ENCODE peak calls at places on chromosomes 6 and 20, in ten cellular contexts. K is left ventricle myocardium inferior; B is NCI-H1048; D is fibroblast of the aortic adventitia; E is sigmoid colon; U is NCI-H2029; H is OCI-LY7; J is activated CD8-positive, alpha-beta T cell treated with anti-CD3 and anti-CD28 coated beads, Interleukin-2, amount 10 ng/mL, durations not matched to agents 7 days and 5 days; V is HT-29; L is amygdala. Z is an unnamed sample.

GRCh38 chr6:138815797-138816528 is 20.1 kb downstream of the ECT2L start:
- DNase-seq in K (no peak), B (peak), D (peak), E (no peak), U (no peak), H (peak), J (peak), V (peak), L (no peak), Z (peak)

GRCh38 chr6:31776961-31777666 is at the start of gene VWA7:
- DNase-seq in K (peak), B (no peak), D (peak), E (no peak), U (peak), H (no peak), J (peak), V (peak), L (no peak), Z (peak)

GRCh38 chr6:73375216-73375615 is 5.5 kb upstream of the OOEP start:
- DNase-seq in K (no peak), B (no peak), D (no peak), E (no peak), U (no peak), H (no peak), J (no peak), V (no peak), L (no peak), Z (no peak)

GRCh38 chr6:4606016-4606415 is 170.2 kb upstream of the CDYL start:
- DNase-seq in K (no peak), B (no peak), D (no peak), E (no peak), U (no peak), H (no peak), J (no peak), V (no peak), L (no peak), Z (no peak)

GRCh38 chr6:5997420-5998093 is 9.2 kb downstream of the NRN1 start:
- DNase-seq in K (no peak), B (no peak), D (no peak), E (no peak), U (peak), H (peak), J (no peak), V (no peak), L (no peak), Z (no peak)

GRCh38 chr6:159169193-159169555 is at the start of gene FNDC1:
- DNase-seq in K (peak), B (no peak), D (no peak), E (no peak), U (no peak), H (peak), J (peak), V (no peak), L (no peak), Z (no peak)

GRCh38 chr20:19453369-19453768 is 240.9 kb downstream of the SLC24A3 start:
- DNase-seq in K (no peak), B (no peak), D (no peak), E (no peak), U (no peak), H (no peak), J (no peak), V (no peak), L (no peak), Z (no peak)

GRCh38 chr20:51412333-51412761 is 130.2 kb downstream of the NFATC2 start:
- DNase-seq in K (peak), B (no peak), D (peak), E (peak), U (no peak), H (no peak), J (no peak), V (no peak), L (no peak), Z (no peak)

GRCh38 chr6:118718903-118719302 is 67.5 kb upstream of the CEP85L start:
- DNase-seq in K (no peak), B (no peak), D (no peak), E (no peak), U (no peak), H (no peak), J (no peak), V (no peak), L (no peak), Z (no peak)

GRCh38 chr6:108730556-108731228 is 117.5 kb upstream of the ARMC2 start:
- DNase-seq in K (no peak), B (no peak), D (no peak), E (no peak), U (no peak), H (no peak), J (no peak), V (no peak), L (no peak), Z (no peak)

GRCh38 chr6:125931733-125932450 is 24.7 kb upstream of the HINT3 start:
- DNase-seq in K (no peak), B (no peak), D (no peak), E (no peak), U (no peak), H (no peak), J (no peak), V (no peak), L (no peak), Z (no peak)

GRCh38 chr20:11182715-11183114 is 508.9 kb upstream of the JAG1 start:
- DNase-seq in K (no peak), B (no peak), D (peak), E (no peak), U (no peak), H (no peak), J (no peak), V (no peak), L (no peak), Z (peak)

GRCh38 chr6:131914234-131914633 is 36.9 kb downstream of the CCN2 start:
- DNase-seq in K (no peak), B (no peak), D (no peak), E (no peak), U (no peak), H (no peak), J (no peak), V (no peak), L (no peak), Z (peak)

GRCh38 chr20:31987744-31988143 is 19.8 kb downstream of the XKR7 start:
- DNase-seq in K (no peak), B (no peak), D (no peak), E (no peak), U (no peak), H (no peak), J (no peak), V (peak), L (no peak), Z (peak)

GRCh38 chr20:47922280-47922675 is 137.0 kb upstream of the SULF2 start:
- DNase-seq in K (no peak), B (no peak), D (no peak), E (no peak), U (no peak), H (no peak), J (no peak), V (peak), L (no peak), Z (peak)

GRCh38 chr20:36754656-36755222 is 8.8 kb upstream of the NDRG3 start:
- DNase-seq in K (no peak), B (no peak), D (peak), E (peak), U (peak), H (peak), J (peak), V (peak), L (peak), Z (peak)

Z was measured in epithelial cell of esophagus.